ENCODE peak calls at places on chromosome 22, in four cellular contexts. X, P, L and U are unnamed samples.

GRCh38 chr22:37484115-37485005 is 1.8 kb downstream of the MFNG start:
- DNase-seq in P (no peak), X (no peak), L (peak; percentile 83), U (no peak)

GRCh38 chr22:37462983-37463382 is 23.2 kb downstream of the MFNG start:
- DNase-seq in L (no peak), P (no peak), X (no peak), U (no peak)

GRCh38 chr22:21998595-21999247 is 16.1 kb upstream of the TOP3B start:
- DNase-seq in L (no peak), X (no peak), P (no peak), U (no peak)

GRCh38 chr22:28829358-28830181 is 29.2 kb upstream of the XBP1 start:
- DNase-seq in X (peak; percentile 64), P (no peak), L (peak; percentile 79), U (peak; percentile 80)

GRCh38 chr22:38313384-38313955 is 3.8 kb downstream of the CSNK1E start:
- DNase-seq in P (peak; percentile 79), L (peak; percentile 88), X (peak; percentile 84), U (peak; percentile 62)

GRCh38 chr22:50228366-50228765 is 16.5 kb downstream of the TUBGCP6 start:
- DNase-seq in L (no peak), X (no peak), P (no peak), U (no peak)

GRCh38 chr22:50734986-50735738 is 2.8 kb upstream of the ACR start:
- DNase-seq in X (no peak), L (no peak), P (no peak), U (no peak)

GRCh38 chr22:26502688-26503561 is 9.3 kb downstream of the TFIP11 start:
- DNase-seq in X (peak; percentile 34), P (no peak), L (peak; percentile 60), U (peak; percentile 66)

GRCh38 chr22:44915441-44915840 is 94.4 kb downstream of the PHF21B start:
- DNase-seq in L (no peak), P (no peak), X (no peak), U (no peak)

GRCh38 chr22:27726726-27727449 is 74.7 kb downstream of the MN1 start:
- DNase-seq in L (peak; percentile 85), P (peak; percentile 13), X (peak; percentile 68), U (peak; percentile 88)

GRCh38 chr22:31344369-31345330 is 1.5 kb downstream of the PATZ1 start:
- DNase-seq in X (peak; percentile 26), P (no peak), L (peak; percentile 48), U (peak; percentile 22)

GRCh38 chr22:23875801-23876200 is 18.1 kb downstream of the SLC2A11 start:
- DNase-seq in X (no peak), L (no peak), P (no peak), U (no peak)

GRCh38 chr22:44828193-44828592 is 75.8 kb downstream of the ARHGAP8 start:
- DNase-seq in L (no peak), X (no peak), P (no peak), U (peak; percentile 35)

GRCh38 chr22:25939384-25939783 is 197.4 kb downstream of the MYO18B start:
- DNase-seq in P (no peak), L (no peak), X (no peak), U (no peak)

GRCh38 chr22:33000342-33001280 is 57.6 kb downstream of the SYN3 start:
- DNase-seq in P (no peak), X (peak; percentile 47), L (peak; percentile 66), U (peak; percentile 84)

GRCh38 chr22:27385261-27385998 is 416.1 kb downstream of the MN1 start:
- DNase-seq in P (no peak), X (no peak), L (no peak), U (no peak)

GRCh38 chr22:48045369-48045768 is 1282.9 kb downstream of the TBC1D22A start:
- DNase-seq in X (no peak), L (no peak), P (no peak), U (no peak)

GRCh38 chr22:26713823-26714449 is 56.5 kb downstream of the MIAT start:
- DNase-seq in L (no peak), X (peak; percentile 69), P (no peak), U (peak; percentile 15)

GRCh38 chr22:48496987-48497650 is 1330.6 kb downstream of the BRD1 start:
- DNase-seq in P (no peak), X (no peak), L (no peak), U (no peak)

GRCh38 chr22:33018232-33018864 is 39.8 kb downstream of the SYN3 start:
- DNase-seq in X (peak; percentile 44), P (no peak), L (peak; percentile 48), U (peak; percentile 55)

GRCh38 chr22:50490531-50491308 is 4.1 kb downstream of the MIOX start:
- DNase-seq in P (no peak), X (no peak), L (no peak), U (peak; percentile 47)

GRCh38 chr22:27825174-27825573 is 23.6 kb upstream of the MN1 start:
- DNase-seq in L (no peak), X (no peak), P (no peak), U (no peak)

GRCh38 chr22:28936200-28936599 is 52.8 kb downstream of the ZNRF3 start:
- DNase-seq in X (no peak), L (no peak), P (no peak), U (no peak)

GRCh38 chr22:41417622-41418390 is 28.8 kb downstream of the TOB2 start:
- DNase-seq in X (no peak), L (peak; percentile 95), P (no peak), U (no peak)

GRCh38 chr22:23401111-23401909 is 178.8 kb downstream of the IGLL1 start:
- DNase-seq in X (peak; percentile 68), L (no peak), P (peak; percentile 24), U (no peak)

DNA sequence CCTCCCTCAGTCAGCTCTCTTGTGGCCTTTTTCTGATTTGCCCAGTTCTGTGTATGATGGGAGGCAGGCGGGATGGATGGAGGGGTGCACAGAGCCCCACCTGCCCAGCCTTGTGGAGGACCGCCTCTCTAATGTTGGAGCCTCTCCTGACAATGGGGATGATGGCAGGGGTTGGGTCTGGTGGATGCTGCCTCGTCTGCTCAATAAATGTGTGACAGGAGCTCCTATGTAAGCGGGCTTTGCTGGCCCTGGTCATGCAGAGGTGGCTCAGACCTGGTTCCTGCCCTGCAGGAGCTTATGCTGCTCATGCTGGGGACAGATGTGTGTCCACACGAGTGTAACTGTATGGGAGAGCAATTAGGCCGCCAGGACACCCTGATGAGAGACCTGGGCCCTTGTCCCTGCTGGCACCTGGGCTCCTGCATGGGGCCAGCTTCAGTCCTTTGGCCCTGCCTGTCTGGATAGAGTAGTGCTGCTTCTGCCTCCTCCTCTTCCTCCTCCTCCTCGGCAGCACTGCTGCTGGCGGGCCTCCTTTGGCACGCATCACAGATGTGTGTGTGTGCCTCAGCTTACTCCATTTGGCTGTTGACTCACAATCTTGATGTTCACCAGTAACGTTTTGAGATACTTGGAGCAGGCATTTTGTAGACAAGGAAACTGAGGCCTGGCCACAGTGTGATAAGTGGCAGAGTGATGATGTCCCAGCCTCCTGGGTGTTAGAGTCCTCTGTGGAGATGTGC is 131.0 kb downstream of the TBC1D22A start:
- DNase-seq in P (no peak), X (no peak), L (no peak), U (no peak)
- H3K27ac ChIP-seq in P (no peak overlapping the region), X (no peak overlapping the region), L (peak overlapping the region; percentile 34), U (no peak overlapping the region)

DNA sequence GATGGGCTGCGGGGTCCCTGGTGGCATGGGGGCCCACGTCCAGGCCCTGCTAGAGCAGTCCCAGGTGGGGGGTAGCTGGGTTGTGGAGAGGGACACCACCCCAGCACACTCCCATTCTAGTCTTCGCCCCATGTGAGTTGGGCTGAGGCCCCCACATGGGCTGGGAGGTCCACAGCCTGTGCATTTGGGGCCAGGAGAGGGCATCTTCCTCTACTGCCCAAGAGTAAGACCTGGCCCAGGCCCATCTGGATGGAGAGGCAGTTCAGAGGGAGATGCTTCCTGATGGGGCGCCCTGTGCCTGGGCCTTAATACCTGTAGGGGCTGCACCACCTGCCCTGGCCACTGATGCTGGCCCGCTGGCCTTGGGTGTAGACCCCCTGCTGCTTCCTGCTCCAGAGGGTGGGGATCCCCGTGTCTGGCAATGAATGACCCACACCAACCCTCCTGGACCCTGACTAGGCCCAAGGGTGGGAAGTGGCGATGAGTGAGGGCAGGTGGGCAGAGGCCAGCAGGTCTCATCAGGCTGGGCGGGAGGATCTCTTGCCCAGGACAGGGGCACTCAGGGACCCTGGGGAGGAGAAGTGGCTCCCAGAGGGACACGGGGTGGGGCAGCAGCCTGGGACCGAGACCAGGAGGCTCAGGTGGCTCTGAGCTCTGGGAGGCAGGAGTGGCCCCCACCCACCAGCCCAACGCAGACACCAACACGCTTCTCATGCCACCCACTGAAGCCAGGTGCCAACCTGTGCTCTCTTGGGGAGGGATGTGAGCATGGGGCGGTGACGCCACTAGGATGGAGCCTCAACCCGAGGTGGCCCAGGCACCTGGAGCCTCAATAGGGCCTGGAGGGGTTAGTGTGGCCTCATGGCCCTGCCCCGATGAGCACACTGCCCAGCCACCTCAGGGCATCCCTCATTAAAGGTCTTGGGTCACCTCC is 17.4 kb upstream of the GNB1L start:
- DNase-seq in L (peak; percentile 13), P (no peak), X (no peak), U (no peak)
- H3K27ac ChIP-seq in L (no peak overlapping the region), P (no peak overlapping the region), X (no peak overlapping the region), U (no peak overlapping the region)

GRCh38 chr22:42719656-42720262 is 911 bp downstream of the A4GALT start:
- DNase-seq in X (no peak), L (peak; percentile 37), P (no peak), U (no peak)

GRCh38 chr22:42720263-42721044 is at the start of gene A4GALT:
- DNase-seq in P (no peak), X (no peak), L (peak; percentile 52), U (no peak)

GRCh38 chr22:42724062-42724461 is 3.4 kb upstream of the A4GALT start:
- DNase-seq in X (no peak), L (peak; percentile 15), P (no peak), U (no peak)

GRCh38 chr22:42719133-42719532 is 1.5 kb downstream of the A4GALT start:
- DNase-seq in P (peak; percentile 15), X (no peak), L (peak; percentile 61), U (peak; percentile 50)

DNA sequence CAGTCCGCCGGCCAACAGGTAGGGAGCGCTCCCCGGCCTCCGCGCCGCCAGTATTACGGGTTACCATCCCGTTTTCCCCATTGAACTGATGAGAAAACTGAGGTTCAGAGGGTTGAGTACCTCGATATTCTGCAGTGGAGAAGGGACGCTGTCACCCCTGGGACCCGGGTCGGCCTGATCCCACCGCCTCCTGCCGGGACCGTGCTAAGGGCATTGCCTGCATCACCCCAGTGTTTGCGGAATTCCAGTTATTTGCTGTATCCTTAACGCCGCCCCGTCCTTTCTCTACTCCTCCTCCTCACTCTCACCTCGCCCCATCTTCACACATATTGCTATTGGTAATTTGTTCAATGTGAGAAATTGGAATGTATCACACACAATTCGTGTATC is 370 bp upstream of the A4GALT start:
- DNase-seq in X (no peak), L (peak; percentile 40), P (no peak), U (no peak)
- H3K27ac ChIP-seq in X (no peak overlapping the region), L (peak overlapping the region; percentile 97), P (no peak overlapping the region), U (no peak overlapping the region)

DNA sequence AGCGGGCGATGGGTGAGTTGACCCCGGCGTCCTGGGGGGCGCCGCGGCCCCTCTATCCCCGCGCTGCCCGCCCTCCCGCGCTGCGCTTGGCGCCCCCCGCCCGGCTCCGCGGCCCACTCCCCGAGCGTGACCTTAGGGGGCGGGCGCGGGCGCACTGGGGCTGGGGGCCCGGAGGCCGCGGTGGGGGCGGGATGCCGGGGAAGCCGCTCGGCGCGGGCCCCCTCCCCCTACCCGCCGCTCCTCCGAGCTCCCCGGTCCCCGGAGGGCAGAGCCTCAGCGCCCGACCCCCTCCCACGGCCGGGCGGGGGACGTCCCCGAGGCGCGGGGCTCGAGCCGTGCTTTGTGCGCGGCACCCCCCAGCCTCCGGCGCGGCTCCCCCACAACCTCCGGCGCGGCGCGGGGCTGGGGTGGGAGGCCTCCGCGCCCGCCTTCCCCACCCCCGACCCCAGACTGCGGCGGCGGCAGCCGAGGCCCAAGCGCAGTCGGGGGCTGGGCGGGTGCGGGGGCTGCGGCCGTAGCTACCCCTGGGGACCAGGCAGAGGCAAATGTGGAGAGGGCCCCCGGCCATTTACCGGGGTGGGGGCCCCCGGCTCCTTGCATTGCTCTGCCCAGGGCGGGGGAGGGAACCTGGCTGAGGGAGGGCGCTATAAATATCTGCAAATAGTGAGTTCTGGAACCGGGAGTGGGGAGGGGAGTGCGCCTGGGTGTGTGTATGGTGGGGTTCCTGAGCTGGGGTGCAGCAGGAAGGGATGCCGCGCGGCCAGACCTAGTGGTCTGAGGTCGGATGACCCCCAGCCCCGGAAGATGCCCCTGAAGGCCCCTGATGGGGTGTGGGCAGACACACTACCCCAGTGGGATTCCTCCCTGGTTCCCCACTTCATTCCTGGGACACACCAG is 982 bp downstream of the MGAT3 start:
- DNase-seq in L (no peak), P (no peak), X (no peak), U (no peak)
- H3K27ac ChIP-seq in L (peak overlapping the region; percentile 82), P (no peak overlapping the region), X (no peak overlapping the region), U (peak overlapping the region; percentile 65)